ENCODE peak calls at places on chromosomes 6 and 20, in six cellular contexts. S, H, K, F, A and D are unnamed samples.

GRCh38 chr6:25193147-25193864 is 85.9 kb upstream of the CARMIL1 start:
- DNase-seq in K (peak; percentile 52), F (no peak), A (no peak), H (peak; percentile 93), S (peak; percentile 98), D (no peak)

GRCh38 chr6:7424967-7425807 is 35.6 kb downstream of the RIOK1 start:
- DNase-seq in S (peak; percentile 23), A (peak; percentile 79), F (peak; percentile 34), H (no peak), K (peak; percentile 32), D (peak; percentile 94)

GRCh38 chr6:23180504-23181293 is 611.3 kb downstream of the HDGFL1 start:
- DNase-seq in F (peak; percentile 64), S (peak; percentile 94), H (peak; percentile 86), K (no peak), A (no peak), D (no peak)

GRCh38 chr20:689348-689747 is 13.7 kb upstream of the SCRT2 start:
- DNase-seq in H (no peak), S (no peak), F (no peak), K (no peak), A (no peak), D (peak; percentile 34)

GRCh38 chr6:46262928-46263708 is 92.3 kb upstream of the ENPP5 start:
- DNase-seq in H (no peak), F (no peak), S (peak; percentile 3), K (no peak), A (no peak), D (no peak)

GRCh38 chr6:42766163-42766670 is 15.6 kb upstream of the BICRAL start:
- DNase-seq in F (no peak), S (peak; percentile 55), A (no peak), K (peak; percentile 40), H (peak; percentile 86), D (peak; percentile 85)

GRCh38 chr6:162251257-162251656 is 476.3 kb downstream of the PRKN start:
- DNase-seq in H (no peak), F (no peak), A (peak; percentile 14), S (peak; percentile 15), K (peak; percentile 0), D (no peak)

GRCh38 chr20:1333462-1334369 is 4.8 kb upstream of the SDCBP2 start:
- DNase-seq in F (no peak), K (no peak), A (no peak), S (no peak), H (no peak), D (no peak)

GRCh38 chr6:13336553-13336952 is 8.2 kb upstream of the TBC1D7 start:
- DNase-seq in H (peak; percentile 92), K (peak; percentile 80), F (peak; percentile 80), A (peak; percentile 69), S (peak; percentile 89), D (peak; percentile 84)

GRCh38 chr6:126048635-126049034 is 62.3 kb downstream of the TRMT11 start:
- DNase-seq in K (no peak), A (no peak), H (no peak), S (no peak), F (no peak), D (no peak)

GRCh38 chr6:148370171-148370570 is 27.5 kb downstream of the SASH1 start:
- DNase-seq in K (no peak), F (no peak), A (no peak), H (no peak), S (no peak), D (no peak)

GRCh38 chr6:13427838-13428527 is 59.4 kb downstream of the GFOD1 start:
- DNase-seq in F (no peak), H (no peak), S (no peak), K (no peak), A (no peak), D (no peak)

GRCh38 chr20:2767768-2768631 is 32.4 kb downstream of the CPXM1 start:
- DNase-seq in S (peak; percentile 12), A (no peak), K (peak; percentile 94), F (peak; percentile 14), H (peak; percentile 57), D (peak; percentile 95)

GRCh38 chr20:63957004-63957689 is 931 bp upstream of the UCKL1 start:
- DNase-seq in F (peak; percentile 94), S (peak; percentile 55), K (peak; percentile 95), A (peak; percentile 85), H (peak; percentile 47), D (peak; percentile 98)

GRCh38 chr20:50372770-50373088 is 137.5 kb upstream of the PTPN1 start:
- DNase-seq in A (peak; percentile 80), K (peak; percentile 71), H (peak; percentile 7), F (no peak), S (no peak), D (no peak)

GRCh38 chr20:20668639-20669038 is 43.8 kb downstream of the RALGAPA2 start:
- DNase-seq in S (no peak), H (peak; percentile 14), F (no peak), K (no peak), A (no peak), D (no peak)

GRCh38 chr20:63357921-63358905 is 2.9 kb downstream of the CHRNA4 start:
- DNase-seq in F (no peak), S (no peak), A (no peak), H (no peak), K (peak; percentile 35), D (no peak)

GRCh38 chr6:157443066-157443800 is 62.2 kb downstream of the ZDHHC14 start:
- DNase-seq in H (peak; percentile 94), S (peak; percentile 51), A (no peak), F (no peak), K (no peak), D (no peak)

GRCh38 chr20:54267510-54268003 is 59.7 kb downstream of the PFDN4 start:
- DNase-seq in F (no peak), S (peak; percentile 22), A (peak; percentile 85), K (peak; percentile 85), H (peak; percentile 55), D (no peak)

GRCh38 chr6:163572612-163573011 is 158.1 kb downstream of the QKI start:
- DNase-seq in K (no peak), H (peak; percentile 22), F (no peak), S (no peak), A (no peak), D (no peak)

GRCh38 chr20:2826655-2827054 is 10.5 kb downstream of the TMEM239 start:
- DNase-seq in K (no peak), A (no peak), S (no peak), H (no peak), F (no peak), D (no peak)

GRCh38 chr6:69795469-69796080 is 1.2 kb downstream of the LMBRD1 start:
- DNase-seq in F (peak; percentile 8), S (peak; percentile 21), H (no peak), A (no peak), K (no peak), D (peak; percentile 39)

GRCh38 chr6:130223508-130223907 is 757 bp upstream of the SAMD3 start:
- DNase-seq in S (no peak), A (no peak), K (no peak), H (no peak), F (no peak), D (no peak)
- TF ChIP-seq CTCF in S (no peak), A (no peak), K (no peak), H (no peak), F (no peak), D (no peak)

GRCh38 chr6:2505624-2506023 is 245.1 kb downstream of the MYLK4 start:
- DNase-seq in S (no peak), F (peak; percentile 30), K (no peak), H (no peak), A (no peak), D (no peak)

GRCh38 chr6:2504495-2505064 is 246.1 kb downstream of the MYLK4 start:
- DNase-seq in K (no peak), F (no peak), S (no peak), H (no peak), A (no peak), D (no peak)

GRCh38 chr6:2503816-2504494 is 246.8 kb downstream of the MYLK4 start:
- DNase-seq in A (peak; percentile 55), H (peak; percentile 53), S (peak; percentile 51), F (no peak), K (no peak), D (peak; percentile 80)

GRCh38 chr6:2502998-2503674 is 247.6 kb downstream of the MYLK4 start:
- DNase-seq in A (no peak), F (no peak), S (no peak), K (no peak), H (no peak), D (no peak)

DNA sequence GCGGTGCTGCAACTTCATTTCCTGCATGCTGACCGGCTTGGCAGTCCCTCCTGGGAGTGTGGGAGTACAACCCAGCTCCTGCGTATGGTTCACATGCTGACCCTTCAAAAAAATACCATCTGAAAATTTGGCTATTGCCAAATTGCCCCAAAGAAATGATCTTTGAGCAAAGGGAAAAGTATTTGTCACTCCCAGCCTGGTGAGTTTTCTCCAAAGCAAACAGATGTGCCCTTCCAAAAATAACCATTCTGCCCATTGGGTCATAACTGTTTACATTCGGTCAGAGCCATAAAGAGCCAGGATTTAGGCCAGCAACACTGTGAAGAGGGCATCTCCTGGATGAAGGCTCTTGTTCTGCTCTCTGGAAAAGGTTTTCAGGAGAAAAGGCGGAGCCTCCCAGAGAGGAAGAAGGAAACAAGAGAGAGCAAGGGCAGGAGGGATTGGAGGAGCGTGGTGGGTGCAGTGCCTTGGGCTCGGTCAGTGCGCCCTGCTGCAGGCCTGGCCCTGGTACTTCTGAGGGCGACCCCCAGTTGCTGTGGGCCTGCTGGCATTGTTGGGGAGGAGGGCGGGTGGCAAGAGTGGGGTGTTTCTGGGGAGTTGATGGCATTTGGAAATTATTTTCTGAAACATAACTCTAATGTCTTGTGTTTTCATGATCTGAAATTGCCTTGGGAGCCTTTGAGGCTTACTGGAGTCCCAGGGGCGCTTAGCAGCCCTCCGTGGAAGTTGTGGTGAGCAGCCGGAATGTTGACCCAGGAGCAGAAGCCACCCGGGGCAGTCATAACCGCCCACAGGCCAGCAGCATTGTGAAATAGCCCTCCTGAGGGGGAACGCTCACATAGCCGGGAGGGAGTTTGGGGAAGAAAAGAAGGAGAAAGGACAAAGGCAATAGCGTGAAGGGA is 248.4 kb downstream of the MYLK4 start:
- DNase-seq in H (no peak), S (peak; percentile 16), F (no peak), A (peak; percentile 18), K (no peak), D (peak; percentile 82)
- H2AFZ ChIP-seq in H (no peak overlapping the region), S (no peak overlapping the region), F (no peak overlapping the region), A (peak overlapping the region; percentile 25), K (no peak overlapping the region), D (peak overlapping the region; percentile 52)

DNA sequence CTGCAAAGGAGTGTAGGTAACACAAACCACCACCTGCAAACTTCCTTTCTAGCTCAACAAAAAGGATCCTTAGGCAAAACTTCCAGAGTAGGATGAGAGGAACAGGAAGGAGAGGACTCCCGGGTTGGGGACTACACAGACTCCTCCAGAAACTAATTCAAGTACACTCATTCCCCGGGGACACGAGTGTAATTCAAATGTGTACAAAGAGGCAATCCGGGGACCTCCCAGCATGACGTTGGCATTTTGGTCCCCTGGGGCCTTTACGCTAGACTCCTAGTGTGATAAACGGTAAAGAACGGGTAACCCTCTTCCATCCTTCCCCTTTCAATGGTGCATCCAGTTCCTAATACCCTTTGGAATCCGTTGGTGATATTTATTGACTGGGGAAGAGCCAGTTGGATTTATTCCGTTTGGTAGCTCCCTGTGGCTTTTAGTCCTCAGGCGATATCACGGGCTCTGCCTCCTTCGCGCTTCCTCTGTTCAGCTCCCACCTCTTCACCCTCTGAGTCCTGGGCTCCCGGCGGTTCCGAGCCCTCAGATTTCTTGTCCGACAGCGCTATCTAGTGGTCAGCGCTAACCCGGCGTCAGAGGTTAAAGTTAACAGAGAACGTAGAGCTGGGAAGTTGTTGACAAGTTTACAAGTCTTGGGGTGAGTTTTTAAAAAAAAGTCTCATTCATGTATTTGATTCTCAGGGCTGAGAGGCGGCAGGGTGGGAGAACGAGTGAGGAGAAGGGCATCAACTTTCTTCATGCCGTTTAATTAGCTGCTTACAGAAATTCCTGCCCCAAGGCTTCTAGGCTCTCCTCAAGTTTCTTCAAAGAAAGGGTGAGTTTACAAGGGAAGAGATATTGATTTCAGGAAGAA is 2.9 kb upstream of the COL12A1 start:
- DNase-seq in K (peak; percentile 83), F (peak; percentile 71), A (peak; percentile 58), S (peak; percentile 87), H (peak; percentile 46), D (peak; percentile 90)
- H3K4me3 ChIP-seq in K (no peak overlapping the region), F (peak overlapping the region; percentile 6), A (no peak overlapping the region), S (no peak overlapping the region), H (peak overlapping the region; percentile 2), D (peak overlapping the region; percentile 69)

GRCh38 chr6:41477572-41477971 is 68.6 kb upstream of the FOXP4 start:
- DNase-seq in K (no peak), A (no peak), F (peak; percentile 50), H (no peak), S (no peak), D (no peak)
- TF ChIP-seq CTCF in K (no peak), A (peak; percentile 34), F (no peak), H (no peak), S (no peak), D (no peak)